ENCODE peak calls at places on chromosomes 3 and 15, in seven cellular contexts. Z is endothelial cell of umbilical vein; D is HL-60; S is sigmoid colon; O is dorsolateral prefrontal cortex; J is body of pancreas; H is CD8-positive, alpha-beta T cell. X is an unnamed sample.

GRCh38 chr15:78197632-78198031 is 36.7 kb downstream of the ACSBG1 start:
- DNase-seq in D (peak), O (no peak), H (no peak), Z (no peak), S (no peak), J (peak), X (no peak)

GRCh38 chr3:13002398-13003124 is 70.7 kb downstream of the IQSEC1 start:
- DNase-seq in O (no peak), D (no peak), S (no peak), H (no peak), Z (no peak), J (no peak), X (no peak)

GRCh38 chr3:99246010-99246654 is 344.6 kb upstream of the DCBLD2 start:
- DNase-seq in Z (peak), J (no peak), D (no peak), S (no peak), O (no peak), H (no peak), X (peak)

GRCh38 chr15:101193063-101193712 is 58.7 kb downstream of the CHSY1 start:
- DNase-seq in J (no peak), H (no peak), Z (no peak), S (no peak), O (no peak), D (no peak), X (no peak)

GRCh38 chr3:97949743-97950142 is 22.5 kb downstream of the RIOX2 start:
- DNase-seq in Z (no peak), J (no peak), H (no peak), O (no peak), S (no peak), D (no peak), X (no peak)

GRCh38 chr3:195467641-195468390 is 25.0 kb upstream of the ACAP2 start:
- DNase-seq in H (no peak), D (no peak), S (no peak), O (no peak), J (no peak), Z (no peak), X (no peak)

GRCh38 chr3:78724886-78725285 is 1042.9 kb downstream of the ROBO1 start:
- DNase-seq in O (no peak), S (no peak), H (no peak), Z (no peak), D (no peak), J (no peak), X (no peak)

GRCh38 chr3:49554639-49555265 is 475 bp downstream of the BSN start:
- DNase-seq in Z (no peak), H (peak), D (no peak), S (no peak), J (peak), O (no peak), X (peak)

GRCh38 chr3:22089284-22089683 is 338.3 kb upstream of the ZNF385D start:
- DNase-seq in D (peak), Z (peak), J (peak), S (no peak), O (no peak), H (no peak), X (peak)

GRCh38 chr3:44439499-44440295 is 37.8 kb downstream of the ZNF445 start:
- DNase-seq in S (peak), J (peak), O (no peak), H (peak), D (peak), Z (peak), X (peak)

GRCh38 chr3:137792633-137793271 is 28.6 kb downstream of the SOX14 start:
- DNase-seq in S (no peak), J (peak), H (no peak), D (peak), O (no peak), Z (no peak), X (peak)

GRCh38 chr3:46877671-46878125 is at the start of gene PTH1R:
- DNase-seq in Z (no peak), D (no peak), S (no peak), O (no peak), H (no peak), J (no peak), X (no peak)

GRCh38 chr3:42892169-42892568 is 13.8 kb upstream of the ZNF662 start:
- DNase-seq in Z (no peak), O (no peak), J (no peak), D (no peak), S (no peak), H (no peak), X (no peak)

GRCh38 chr3:20055020-20055775 is 15.0 kb downstream of the KAT2B start:
- DNase-seq in D (no peak), J (no peak), S (no peak), O (no peak), Z (peak), H (no peak), X (no peak)

GRCh38 chr3:190701096-190701532 is 161.4 kb downstream of the GMNC start:
- DNase-seq in S (no peak), J (peak), O (no peak), D (peak), Z (peak), H (no peak), X (peak)

GRCh38 chr15:88656760-88657221 is 18.0 kb downstream of the ISG20 start:
- DNase-seq in O (no peak), S (peak), Z (no peak), J (no peak), H (no peak), D (no peak), X (no peak)

GRCh38 chr15:88658972-88659931 is 20.4 kb downstream of the ISG20 start:
- DNase-seq in Z (peak), H (no peak), D (no peak), O (no peak), S (peak), J (no peak), X (peak)

GRCh38 chr15:88655780-88656488 is 17.1 kb downstream of the ISG20 start:
- DNase-seq in O (no peak), D (peak), Z (no peak), H (no peak), J (no peak), S (peak), X (no peak)

GRCh38 chr15:88658070-88658965 is 19.5 kb downstream of the ISG20 start:
- DNase-seq in H (no peak), D (no peak), O (no peak), J (no peak), Z (no peak), S (peak), X (no peak)

GRCh38 chr15:88657326-88658069 is 18.7 kb downstream of the ISG20 start:
- DNase-seq in H (no peak), S (peak), J (peak), Z (peak), D (peak), O (no peak), X (peak)
- TF ChIP-seq CTCF in H (no peak), S (peak), J (peak), Z (peak), D (peak), O (peak), X (peak)

DNA sequence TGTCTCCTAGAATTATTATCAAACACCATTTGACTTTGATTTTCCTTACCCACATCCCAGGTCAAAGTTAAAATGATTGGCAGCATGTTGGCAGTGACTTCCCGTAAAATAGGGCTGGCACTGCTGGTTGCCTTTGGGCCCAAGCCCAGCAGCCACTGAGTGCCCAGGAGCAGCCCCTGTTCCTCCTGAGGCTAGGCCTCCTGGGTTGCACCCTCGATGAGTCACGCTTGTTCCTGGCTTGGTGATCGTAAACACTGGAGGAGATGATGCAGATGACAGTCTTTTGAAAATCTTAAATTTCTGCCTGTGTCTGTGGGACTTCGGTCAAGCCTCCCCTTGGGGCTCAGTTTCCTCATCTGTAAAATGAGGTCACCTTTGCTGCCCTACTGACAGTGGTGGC is 290.0 kb downstream of the TLE3 start:
- DNase-seq in O (no peak), J (no peak), H (no peak), S (no peak), D (peak), Z (no peak), X (peak)
- H3K27ac ChIP-seq in O (no peak), J (no peak), H (no peak), S (no peak), D (no peak), Z (no peak), X (no peak)

DNA sequence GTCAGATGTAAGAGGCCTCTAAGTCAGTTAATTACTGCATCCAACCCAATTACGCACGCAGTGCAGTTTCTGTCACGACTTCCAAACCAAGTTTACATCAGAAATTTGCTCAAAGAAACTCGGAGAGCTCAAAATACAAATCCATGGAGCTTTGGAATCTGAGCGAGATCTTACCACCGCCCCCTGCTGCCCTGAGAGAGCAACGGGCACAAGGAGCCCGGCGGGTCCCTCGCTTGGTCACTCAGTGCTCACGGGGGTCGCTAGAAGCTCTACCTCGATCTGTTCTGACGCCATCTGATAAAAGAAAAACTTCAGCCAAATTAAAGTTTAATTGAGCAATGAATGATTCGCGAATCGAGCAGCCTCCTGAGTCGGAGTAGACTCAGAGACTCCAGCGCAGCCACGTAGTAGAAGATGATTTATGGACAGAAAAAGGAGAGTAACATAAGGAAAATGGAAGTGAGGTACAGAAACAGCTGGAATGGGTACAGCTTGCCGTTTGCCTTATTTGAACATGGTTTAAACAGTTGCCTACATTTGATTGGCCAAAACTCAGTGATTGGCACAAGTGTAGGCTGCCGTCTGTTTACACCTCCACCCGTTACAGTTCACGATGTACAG is 232.7 kb upstream of the ATP10A start:
- DNase-seq in H (no peak), D (no peak), Z (no peak), S (no peak), O (no peak), J (no peak), X (no peak)
- TF ChIP-seq CTCF in H (no peak), D (no peak), Z (no peak), S (no peak), O (no peak), J (peak), X (no peak)

DNA sequence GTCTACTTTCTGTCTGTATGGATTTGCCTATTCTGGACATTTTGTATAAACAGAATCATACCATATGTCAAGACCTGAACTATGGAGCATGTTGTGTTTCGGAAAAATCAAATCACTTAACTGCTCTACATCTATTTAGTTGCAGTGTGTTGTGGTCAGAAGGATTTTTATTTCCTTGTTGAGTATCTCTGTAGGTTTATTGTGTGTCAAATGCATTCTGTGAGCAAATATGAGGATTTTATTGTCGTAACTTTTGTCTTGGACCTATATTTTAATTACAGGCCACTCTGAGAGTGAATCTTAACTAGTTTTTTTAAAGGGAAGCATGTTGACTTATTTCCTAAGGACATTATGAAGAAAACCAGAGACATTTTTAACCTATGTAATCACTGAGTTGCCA is 84.6 kb upstream of the MYZAP start:
- DNase-seq in O (no peak), S (no peak), J (no peak), H (no peak), Z (no peak), D (no peak), X (no peak)
- H3K27ac ChIP-seq in O (no peak), S (no peak), J (peak), H (no peak), Z (no peak), D (no peak), X (peak)

DNA sequence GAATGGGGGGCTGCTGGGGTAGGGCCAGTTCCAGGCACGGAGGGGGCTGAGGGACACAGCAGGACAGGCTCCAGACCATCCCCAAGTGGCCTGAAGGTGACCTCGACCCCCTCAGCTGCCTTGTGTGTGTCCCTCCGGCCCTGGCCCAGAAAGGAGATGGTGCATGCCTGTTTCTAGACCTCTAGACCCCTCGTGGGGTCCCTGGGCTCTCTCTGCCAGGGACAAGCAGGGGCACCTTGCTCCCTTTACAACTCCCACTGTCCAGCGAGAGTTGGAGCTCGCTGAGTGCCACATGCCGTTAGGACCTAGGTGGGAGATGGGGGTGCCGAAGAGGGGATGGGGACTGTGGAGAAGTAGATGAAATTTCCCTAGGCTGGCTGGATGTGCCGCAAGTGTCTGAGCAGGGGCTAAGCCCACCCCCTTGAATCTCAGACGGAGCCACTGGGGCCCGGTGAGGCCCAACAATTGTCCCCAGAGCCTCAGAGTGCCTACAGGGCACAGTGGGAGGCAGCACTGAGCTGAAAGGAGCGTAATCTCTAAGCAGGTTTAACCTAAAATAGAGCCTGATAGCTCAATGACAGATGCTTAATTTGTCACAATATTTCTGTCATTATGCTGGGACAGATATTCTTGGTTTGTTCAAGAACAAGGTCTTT is 23.7 kb upstream of the KLF13 start:
- DNase-seq in J (no peak), O (no peak), S (peak), D (no peak), Z (no peak), H (no peak), X (no peak)
- TF ChIP-seq CTCF in J (peak), O (no peak), S (no peak), D (no peak), Z (no peak), H (no peak), X (no peak)

DNA sequence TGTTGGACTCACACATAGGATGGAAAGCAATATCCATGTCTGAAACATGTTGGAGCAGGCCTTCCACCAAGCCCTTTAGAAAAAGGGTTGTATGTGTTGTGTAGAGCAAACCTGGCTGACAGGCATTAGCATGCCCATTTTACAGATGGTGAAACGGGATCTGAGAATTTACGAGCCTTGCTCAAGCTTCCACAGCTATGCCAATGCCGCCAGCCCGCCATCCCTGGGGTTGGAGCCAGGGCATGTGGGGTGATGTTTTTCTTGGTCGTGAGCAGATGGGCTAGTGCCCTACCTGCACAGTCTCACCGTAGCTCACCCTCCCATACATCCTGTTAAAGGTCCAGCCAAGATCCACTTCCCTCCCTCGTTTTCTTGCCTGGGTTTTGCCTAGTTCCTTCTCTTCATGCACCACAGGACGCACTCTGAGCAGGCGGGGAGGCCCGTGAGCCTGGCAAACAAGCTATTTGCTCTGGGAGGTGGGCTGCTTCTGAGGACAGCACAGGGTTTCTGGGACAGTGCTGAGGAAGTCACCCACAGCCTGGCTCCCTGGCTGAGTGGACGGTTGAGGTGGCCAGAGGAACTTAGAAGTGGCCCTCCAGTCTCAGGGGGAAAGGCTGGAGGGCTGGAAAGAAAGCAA is 97.6 kb upstream of the TLE3 start:
- DNase-seq in O (no peak), H (no peak), J (peak), S (peak), Z (no peak), D (no peak), X (no peak)
- H3K27ac ChIP-seq in O (no peak), H (no peak), J (peak), S (peak), Z (no peak), D (no peak), X (no peak)

GRCh38 chr15:72472907-72473669 is 1.0 kb upstream of the ARIH1 start:
- DNase-seq in D (no peak), S (no peak), Z (no peak), O (no peak), H (no peak), J (no peak), X (no peak)
- TF ChIP-seq CTCF in D (no peak), S (no peak), Z (no peak), O (peak), H (no peak), J (no peak), X (peak)